ENCODE peak calls at places on chromosomes 6 and 20, in five cellular contexts. One of them, this sample, is unnamed.

GRCh38 chr6:151180321-151180720 is 59.4 kb upstream of the AKAP12 start:
- DNase-seq in K562: no peak
- DNase-seq in A549: no peak
- DNase-seq in GM12878: no peak
- DNase-seq in HepG2: no peak
- DNase-seq in this sample: no peak

GRCh38 chr20:51489611-51490010 is 52.9 kb downstream of the NFATC2 start:
- DNase-seq in HepG2: no peak
- DNase-seq in K562: no peak
- DNase-seq in GM12878: no peak
- DNase-seq in A549: no peak
- DNase-seq in this sample: no peak

GRCh38 chr6:12288844-12289654 is 1.1 kb upstream of the EDN1 start:
- DNase-seq in K562: peak
- DNase-seq in A549: peak
- DNase-seq in HepG2: peak
- DNase-seq in GM12878: peak
- DNase-seq in this sample: peak

GRCh38 chr20:23668477-23668951 is 20.3 kb downstream of the CST4 start:
- DNase-seq in HepG2: peak
- DNase-seq in K562: peak
- DNase-seq in GM12878: no peak
- DNase-seq in A549: peak
- DNase-seq in this sample: peak

GRCh38 chr6:41683460-41684310 is 45.4 kb downstream of the MDFI start:
- DNase-seq in A549: peak
- DNase-seq in GM12878: no peak
- DNase-seq in HepG2: peak
- DNase-seq in K562: peak
- DNase-seq in this sample: peak

GRCh38 chr20:50172347-50173013 is 18.1 kb upstream of the CEBPB start:
- DNase-seq in GM12878: no peak
- DNase-seq in HepG2: peak
- DNase-seq in A549: peak
- DNase-seq in K562: no peak
- DNase-seq in this sample: peak

GRCh38 chr6:150185697-150186096 is 42.9 kb downstream of the PPP1R14C start:
- DNase-seq in GM12878: no peak
- DNase-seq in K562: no peak
- DNase-seq in HepG2: no peak
- DNase-seq in A549: no peak
- DNase-seq in this sample: no peak

GRCh38 chr6:116969211-116969863 is 92.3 kb downstream of the RFX6 start:
- DNase-seq in GM12878: no peak
- DNase-seq in A549: peak
- DNase-seq in K562: peak
- DNase-seq in HepG2: peak
- DNase-seq in this sample: peak

GRCh38 chr6:119533603-119534279 is 184.2 kb upstream of the MAN1A1 start:
- DNase-seq in GM12878: peak
- DNase-seq in A549: no peak
- DNase-seq in HepG2: no peak
- DNase-seq in K562: no peak
- DNase-seq in this sample: no peak

GRCh38 chr6:32956176-32956575 is 3.3 kb upstream of the HLA-DMA start:
- DNase-seq in GM12878: no peak
- DNase-seq in A549: no peak
- DNase-seq in K562: no peak
- DNase-seq in HepG2: no peak
- DNase-seq in this sample: no peak

GRCh38 chr6:137044366-137045220 is at the start of gene IL20RA:
- DNase-seq in K562: no peak
- DNase-seq in HepG2: no peak
- DNase-seq in GM12878: no peak
- DNase-seq in A549: no peak
- DNase-seq in this sample: peak

GRCh38 chr6:130696806-130697205 is 130.4 kb upstream of the SMLR1 start:
- DNase-seq in A549: no peak
- DNase-seq in K562: no peak
- DNase-seq in HepG2: no peak
- DNase-seq in GM12878: no peak
- DNase-seq in this sample: no peak

GRCh38 chr20:11267131-11267761 is 593.4 kb upstream of the JAG1 start:
- DNase-seq in GM12878: peak
- DNase-seq in K562: peak
- DNase-seq in A549: peak
- DNase-seq in HepG2: peak
- DNase-seq in this sample: peak

GRCh38 chr6:154441995-154442310 is 68.5 kb downstream of the CNKSR3 start:
- DNase-seq in GM12878: no peak
- DNase-seq in A549: no peak
- DNase-seq in K562: no peak
- DNase-seq in HepG2: no peak
- DNase-seq in this sample: no peak

GRCh38 chr6:151370509-151371078 is 20.8 kb downstream of the ZBTB2 start:
- DNase-seq in A549: peak
- DNase-seq in HepG2: no peak
- DNase-seq in GM12878: no peak
- DNase-seq in K562: no peak
- DNase-seq in this sample: peak

GRCh38 chr20:48332555-48332954 is 495.2 kb downstream of the PREX1 start:
- DNase-seq in A549: no peak
- DNase-seq in GM12878: no peak
- DNase-seq in K562: no peak
- DNase-seq in HepG2: no peak
- DNase-seq in this sample: no peak

GRCh38 chr6:56840467-56841371 is 114.2 kb upstream of the BEND6 start:
- DNase-seq in A549: peak
- DNase-seq in K562: no peak
- DNase-seq in GM12878: no peak
- DNase-seq in HepG2: peak
- DNase-seq in this sample: no peak
- TF ChIP-seq JUNB in A549: no peak
- TF ChIP-seq JUNB in K562: no peak
- TF ChIP-seq JUNB in GM12878: no peak
- TF ChIP-seq JUNB in HepG2: no peak
- TF ChIP-seq JUNB in this sample: no peak

GRCh38 chr6:135852775-135853174 is 1.3 kb downstream of the PDE7B start:
- DNase-seq in GM12878: no peak
- DNase-seq in K562: no peak
- DNase-seq in HepG2: no peak
- DNase-seq in A549: no peak
- DNase-seq in this sample: no peak
- TF ChIP-seq REST in GM12878: no peak
- TF ChIP-seq REST in K562: no peak
- TF ChIP-seq REST in HepG2: no peak
- TF ChIP-seq REST in A549: no peak
- TF ChIP-seq REST in this sample: no peak

DNA sequence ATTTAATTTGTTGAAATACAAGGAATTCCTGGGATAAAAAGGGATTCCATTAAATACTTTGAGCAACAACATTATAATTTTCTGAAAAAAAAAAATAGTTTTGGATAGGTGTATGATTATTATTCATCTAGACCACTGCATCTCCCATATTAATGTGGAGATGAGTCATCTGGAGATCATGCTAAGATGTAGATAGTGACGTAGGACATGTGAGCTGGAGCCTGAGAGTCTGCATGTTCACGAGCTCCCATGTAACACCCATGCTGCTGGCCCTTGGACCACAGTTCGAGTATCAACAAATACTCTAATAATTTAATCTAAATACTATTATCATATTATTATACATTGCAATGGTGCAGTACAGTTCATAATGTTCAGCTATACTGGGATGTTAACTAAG is 91.6 kb downstream of the EPM2A start:
- DNase-seq in A549: no peak
- DNase-seq in GM12878: no peak
- DNase-seq in HepG2: no peak
- DNase-seq in K562: no peak
- DNase-seq in this sample: no peak
- TF ChIP-seq JUNB in A549: no peak
- TF ChIP-seq JUNB in GM12878: no peak
- TF ChIP-seq JUNB in HepG2: no peak
- TF ChIP-seq JUNB in K562: no peak
- TF ChIP-seq JUNB in this sample: no peak

GRCh38 chr6:2982464-2983121 is 11.2 kb upstream of the SERPINB6 start:
- DNase-seq in A549: no peak
- DNase-seq in K562: no peak
- DNase-seq in HepG2: no peak
- DNase-seq in GM12878: no peak
- DNase-seq in this sample: no peak
- TF ChIP-seq REST in A549: no peak
- TF ChIP-seq REST in K562: no peak
- TF ChIP-seq REST in HepG2: no peak
- TF ChIP-seq REST in GM12878: no peak
- TF ChIP-seq REST in this sample: no peak

GRCh38 chr6:169971951-169972651 is 220.7 kb downstream of the ERMARD start:
- DNase-seq in A549: no peak
- DNase-seq in GM12878: no peak
- DNase-seq in HepG2: no peak
- DNase-seq in K562: no peak
- DNase-seq in this sample: no peak

GRCh38 chr6:169969372-169970099 is 218.1 kb downstream of the ERMARD start:
- DNase-seq in HepG2: no peak
- DNase-seq in GM12878: no peak
- DNase-seq in K562: no peak
- DNase-seq in A549: no peak
- DNase-seq in this sample: no peak

GRCh38 chr6:169972736-169973135 is 221.3 kb downstream of the ERMARD start:
- DNase-seq in K562: no peak
- DNase-seq in HepG2: no peak
- DNase-seq in A549: no peak
- DNase-seq in GM12878: no peak
- DNase-seq in this sample: no peak

GRCh38 chr6:169970306-169970988 is 219.0 kb downstream of the ERMARD start:
- DNase-seq in HepG2: no peak
- DNase-seq in K562: no peak
- DNase-seq in GM12878: no peak
- DNase-seq in A549: no peak
- DNase-seq in this sample: no peak

GRCh38 chr6:169971171-169971861 is 219.9 kb downstream of the ERMARD start:
- DNase-seq in GM12878: no peak
- DNase-seq in HepG2: no peak
- DNase-seq in K562: no peak
- DNase-seq in A549: no peak
- DNase-seq in this sample: no peak
- TF ChIP-seq JUNB in GM12878: no peak
- TF ChIP-seq JUNB in HepG2: no peak
- TF ChIP-seq JUNB in K562: no peak
- TF ChIP-seq JUNB in A549: no peak
- TF ChIP-seq JUNB in this sample: no peak

DNA sequence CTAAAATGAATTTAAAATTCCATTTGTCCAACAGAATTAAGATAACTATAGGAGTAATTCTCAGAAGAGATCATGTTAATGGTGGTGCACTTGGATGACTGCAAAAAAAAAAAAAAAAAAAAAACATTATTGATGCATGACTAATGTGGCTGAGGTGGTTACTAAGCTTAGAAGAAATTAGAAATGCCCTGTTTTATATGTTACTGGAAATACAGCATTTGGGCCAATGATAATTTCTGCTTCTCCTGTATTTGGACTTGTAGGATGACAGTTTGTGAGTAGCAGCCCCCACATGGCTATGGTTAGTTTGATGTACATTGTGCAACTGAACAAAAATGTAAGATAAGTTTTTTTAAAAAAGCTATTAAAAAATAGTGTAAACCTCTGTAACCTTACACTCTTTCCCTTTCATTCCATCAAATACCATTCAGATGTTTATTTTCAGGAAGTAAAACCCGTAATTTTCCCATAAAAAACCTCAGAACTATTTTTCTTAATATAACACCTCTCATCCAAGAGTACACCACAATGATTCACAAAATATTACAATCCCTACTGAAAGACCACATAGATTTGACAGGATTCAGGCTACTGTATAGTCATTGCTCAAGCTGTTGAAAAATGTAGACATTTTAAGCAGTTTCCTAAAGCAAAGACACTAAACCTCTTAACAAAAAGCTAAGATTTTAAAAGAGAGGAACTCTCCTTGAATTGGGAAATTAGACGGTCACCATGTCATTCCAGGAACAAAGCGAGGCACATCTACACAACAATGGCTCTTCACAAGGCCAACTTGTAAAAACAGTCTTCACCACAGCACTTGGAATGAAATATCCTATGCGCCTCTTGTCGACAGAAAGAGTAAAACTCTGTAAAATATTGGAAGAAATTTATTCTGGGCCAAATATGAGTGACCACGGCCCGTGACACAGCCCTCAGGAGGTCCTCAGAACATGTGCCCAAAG is 83.0 kb downstream of the WDR27 start:
- DNase-seq in A549: no peak
- DNase-seq in K562: no peak
- DNase-seq in GM12878: no peak
- DNase-seq in HepG2: no peak
- DNase-seq in this sample: peak
- TF ChIP-seq REST in A549: no peak
- TF ChIP-seq REST in K562: no peak
- TF ChIP-seq REST in GM12878: no peak
- TF ChIP-seq REST in HepG2: no peak
- TF ChIP-seq REST in this sample: no peak

DNA sequence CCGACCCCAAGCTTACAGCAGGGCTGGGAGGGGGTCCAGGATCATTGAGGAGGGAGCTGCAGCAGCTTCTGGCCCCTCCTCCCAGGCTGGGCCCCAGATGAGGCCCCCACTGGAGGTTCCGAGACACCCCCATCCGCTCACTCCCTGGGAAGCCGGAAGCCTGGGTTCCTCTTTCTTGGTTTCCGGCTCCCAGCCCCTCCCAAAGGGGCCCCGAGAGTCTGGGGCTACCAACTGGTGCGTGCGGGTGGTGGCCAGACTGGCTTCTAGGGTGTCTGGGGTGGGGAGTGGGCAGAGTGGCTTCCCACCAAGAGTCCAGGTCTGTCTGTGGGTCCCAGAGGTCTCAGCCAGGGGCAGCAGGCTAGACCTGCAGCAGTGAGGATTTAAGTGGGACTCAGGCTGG is 2.2 kb downstream of the RGS19 start:
- DNase-seq in K562: no peak
- DNase-seq in GM12878: no peak
- DNase-seq in A549: no peak
- DNase-seq in HepG2: no peak
- DNase-seq in this sample: no peak
- TF ChIP-seq JUNB in K562: no peak
- TF ChIP-seq JUNB in GM12878: no peak
- TF ChIP-seq JUNB in A549: no peak
- TF ChIP-seq JUNB in HepG2: no peak
- TF ChIP-seq JUNB in this sample: no peak

DNA sequence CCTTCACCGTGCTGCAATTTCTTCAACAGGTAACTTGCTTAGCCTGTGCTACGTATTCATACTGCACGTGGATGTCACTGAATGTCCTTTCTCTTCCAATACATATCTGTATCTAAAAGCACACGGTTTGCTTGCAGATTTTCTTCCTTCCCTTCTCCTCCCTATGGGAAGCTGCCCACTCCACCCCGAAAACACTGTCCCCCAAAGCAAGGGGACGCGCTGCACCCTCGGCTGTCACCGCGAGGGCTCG is 708 bp downstream of the TMX4 start:
- DNase-seq in A549: no peak
- DNase-seq in K562: no peak
- DNase-seq in HepG2: no peak
- DNase-seq in GM12878: peak
- DNase-seq in this sample: no peak
- TF ChIP-seq REST in A549: no peak
- TF ChIP-seq REST in K562: no peak
- TF ChIP-seq REST in HepG2: no peak
- TF ChIP-seq REST in GM12878: no peak
- TF ChIP-seq REST in this sample: no peak